ENCODE peak calls at places on chromosome 2, in five cellular contexts. L, D, I, V and T are unnamed samples.

GRCh38 chr2:230326453-230327417 is at the start of gene SP140L:
- DNase-seq in L (no peak), D (peak), I (no peak), V (no peak), T (peak)

GRCh38 chr2:205936446-205936845 is 149.5 kb downstream of the INO80D start:
- DNase-seq in V (no peak), I (no peak), D (no peak), L (no peak), T (no peak)

GRCh38 chr2:229348135-229348534 is 77.0 kb upstream of the PID1 start:
- DNase-seq in L (no peak), V (no peak), D (peak), I (no peak), T (no peak)

GRCh38 chr2:30400151-30400954 is 46.7 kb upstream of the LCLAT1 start:
- DNase-seq in D (no peak), L (no peak), V (no peak), I (no peak), T (no peak)

GRCh38 chr2:23599691-23600090 is 214.7 kb downstream of the KLHL29 start:
- DNase-seq in I (no peak), L (no peak), V (no peak), D (no peak), T (no peak)

GRCh38 chr2:160977376-160977775 is 182.9 kb upstream of the TANK start:
- DNase-seq in L (no peak), V (no peak), I (no peak), D (no peak), T (no peak)

GRCh38 chr2:72934683-72935610 is 17.6 kb downstream of the EMX1 start:
- DNase-seq in V (no peak), I (peak), D (no peak), L (no peak), T (peak)

GRCh38 chr2:239108459-239108858 is 260.6 kb downstream of the TWIST2 start:
- DNase-seq in V (no peak), L (no peak), I (no peak), D (no peak), T (peak)

GRCh38 chr2:74554821-74555531 is 456 bp downstream of the DOK1 start:
- DNase-seq in L (peak), D (peak), V (peak), I (peak), T (peak)

GRCh38 chr2:26727641-26728561 is 35.4 kb downstream of the KCNK3 start:
- DNase-seq in I (peak), L (no peak), V (no peak), D (no peak), T (no peak)

DNA sequence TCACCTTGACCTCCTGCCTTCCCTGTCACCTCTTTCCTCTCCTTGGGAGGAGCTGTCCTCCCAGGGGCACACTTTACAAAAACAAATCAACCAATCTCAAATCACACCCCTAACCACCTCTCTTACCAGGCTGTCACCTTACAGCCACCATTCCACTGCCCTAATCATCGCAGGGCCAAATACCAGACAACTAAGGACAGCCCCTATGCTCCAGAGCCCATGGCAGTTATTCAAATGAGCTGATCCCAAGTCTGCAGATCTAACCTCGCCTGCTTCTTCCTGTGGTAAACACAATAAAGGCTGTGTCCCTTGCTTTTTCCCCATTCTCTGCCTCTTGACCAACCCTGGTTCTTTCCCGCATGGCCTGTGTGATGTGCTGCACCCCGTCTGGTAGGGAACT is 154.2 kb upstream of the CNTNAP5 start:
- DNase-seq in L (no peak), I (no peak), V (no peak), D (no peak), T (no peak)
- H2BK12ac ChIP-seq in L (no peak), I (no peak), V (no peak), D (no peak), T (no peak)

GRCh38 chr2:39121523-39122063 is 742 bp upstream of the SOS1 start:
- DNase-seq in V (no peak), L (no peak), I (no peak), D (no peak), T (no peak)

GRCh38 chr2:39124770-39125075 is 3.9 kb upstream of the SOS1 start:
- DNase-seq in I (no peak), V (no peak), L (no peak), D (no peak), T (no peak)

GRCh38 chr2:39124000-39124769 is 3.3 kb upstream of the SOS1 start:
- DNase-seq in I (peak), V (peak), L (peak), D (peak), T (peak)

GRCh38 chr2:39120771-39121522 is at the start of gene SOS1:
- DNase-seq in D (peak), I (peak), V (peak), L (peak), T (peak)

GRCh38 chr2:39123436-39123999 is 2.7 kb upstream of the SOS1 start:
- DNase-seq in D (no peak), L (no peak), V (no peak), I (no peak), T (no peak)
- H2BK120ac ChIP-seq in D (peak), L (peak), V (no peak), I (no peak), T (peak)

GRCh38 chr2:36615214-36615613 is 17.2 kb upstream of the FEZ2 start:
- DNase-seq in L (no peak), V (no peak), I (no peak), D (peak), T (peak)
- H3K9ac ChIP-seq in L (no peak), V (no peak), I (no peak), D (peak), T (no peak)

GRCh38 chr2:132374551-132374950 is 42.1 kb upstream of the GPR39 start:
- DNase-seq in D (peak), I (no peak), L (no peak), V (no peak), T (no peak)

GRCh38 chr2:132374961-132375360 is 41.6 kb upstream of the GPR39 start:
- DNase-seq in L (no peak), I (no peak), D (no peak), V (no peak), T (no peak)

GRCh38 chr2:132373391-132374135 is 43.0 kb upstream of the GPR39 start:
- DNase-seq in V (no peak), I (no peak), D (no peak), L (no peak), T (no peak)

GRCh38 chr2:132374151-132374550 is 42.5 kb upstream of the GPR39 start:
- DNase-seq in L (no peak), D (no peak), I (no peak), V (no peak), T (no peak)

DNA sequence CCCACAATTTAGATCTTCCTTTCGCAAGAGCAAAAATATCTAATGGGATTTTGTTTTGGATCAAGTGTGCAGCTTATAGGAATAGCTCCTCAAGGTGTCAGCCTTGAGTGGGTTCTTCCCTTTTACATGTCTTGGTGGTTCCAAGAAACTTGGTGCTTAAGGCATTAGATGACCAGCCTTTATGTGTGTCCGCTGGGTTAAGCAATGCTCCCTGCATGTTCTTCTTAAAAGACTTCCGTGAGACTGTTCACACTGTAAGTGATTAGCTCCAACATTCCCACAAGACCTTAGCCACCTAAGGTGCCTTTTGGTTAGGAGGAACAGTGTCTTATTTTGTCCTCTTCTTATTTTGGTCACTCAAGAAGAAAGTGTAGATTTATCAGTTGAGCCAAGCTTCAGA is 44.3 kb upstream of the GPR39 start:
- DNase-seq in L (no peak), V (no peak), I (no peak), D (no peak), T (no peak)
- H2BK12ac ChIP-seq in L (no peak), V (no peak), I (no peak), D (no peak), T (no peak)

GRCh38 chr2:68828887-68829708 is 42.1 kb downstream of the BMP10 start:
- DNase-seq in I (peak), V (no peak), D (peak), L (no peak), T (peak)

GRCh38 chr2:68827681-68828080 is 43.5 kb downstream of the BMP10 start:
- DNase-seq in L (no peak), V (no peak), D (no peak), I (no peak), T (no peak)

GRCh38 chr2:68822207-68822872 is 48.9 kb downstream of the BMP10 start:
- DNase-seq in D (no peak), V (no peak), I (no peak), L (no peak), T (no peak)

GRCh38 chr2:68824831-68825230 is 46.4 kb downstream of the BMP10 start:
- DNase-seq in I (no peak), D (no peak), L (no peak), V (no peak), T (no peak)

GRCh38 chr2:68825891-68826290 is 45.3 kb downstream of the BMP10 start:
- DNase-seq in V (no peak), L (no peak), I (no peak), D (no peak), T (no peak)
- H2BK120ac ChIP-seq in V (no peak), L (no peak), I (no peak), D (no peak), T (no peak)

GRCh38 chr2:79831919-79832318 is 319.1 kb downstream of the CTNNA2 start:
- DNase-seq in V (no peak), D (no peak), I (no peak), L (no peak), T (no peak)

GRCh38 chr2:79832540-79833234 is 319.8 kb downstream of the CTNNA2 start:
- DNase-seq in V (peak), L (no peak), I (peak), D (no peak), T (no peak)

GRCh38 chr2:79827881-79828280 is 315.0 kb downstream of the CTNNA2 start:
- DNase-seq in L (no peak), V (no peak), D (no peak), I (no peak), T (no peak)

GRCh38 chr2:79833235-79833878 is 320.5 kb downstream of the CTNNA2 start:
- DNase-seq in I (no peak), V (no peak), L (no peak), D (no peak), T (no peak)
- H3K9ac ChIP-seq in I (no peak), V (no peak), L (no peak), D (no peak), T (no peak)

GRCh38 chr2:58377181-58377580 is 136.1 kb upstream of the FANCL start:
- DNase-seq in D (no peak), I (no peak), L (no peak), V (no peak), T (no peak)
- H2BK12ac ChIP-seq in D (no peak), I (no peak), L (no peak), V (no peak), T (no peak)